ENCODE peak calls at places on chromosomes 12 and 14, in six cellular contexts. One of them, this sample, is unnamed. For H3K4me1, the result is how much of the 10 kb centered on the place peaks cover.

GRCh38 chr12:1830981-1831930 is 10.9 kb downstream of the LRTM2 start:
- DNase-seq in H1: peak
- DNase-seq in tibial nerve: no peak
- DNase-seq in GM23248: peak
- DNase-seq in Panc1: no peak
- DNase-seq in MM.1S: peak
- DNase-seq in this sample: peak

GRCh38 chr12:10540776-10541205 is 35.1 kb downstream of the EIF2S3B start:
- DNase-seq in tibial nerve: no peak
- DNase-seq in Panc1: no peak
- DNase-seq in MM.1S: no peak
- DNase-seq in GM23248: peak
- DNase-seq in H1: no peak
- DNase-seq in this sample: no peak

GRCh38 chr12:98399532-98399931 is 115.9 kb upstream of the TMPO start:
- DNase-seq in GM23248: peak
- DNase-seq in H1: no peak
- DNase-seq in Panc1: no peak
- DNase-seq in tibial nerve: no peak
- DNase-seq in MM.1S: peak
- DNase-seq in this sample: no peak

GRCh38 chr14:104220225-104221070 is 82.1 kb downstream of the KIF26A start:
- DNase-seq in GM23248: no peak
- DNase-seq in MM.1S: no peak
- DNase-seq in tibial nerve: no peak
- DNase-seq in H1: no peak
- DNase-seq in Panc1: no peak
- DNase-seq in this sample: no peak

GRCh38 chr12:89138048-89138852 is 214.1 kb downstream of the DUSP6 start:
- DNase-seq in MM.1S: no peak
- DNase-seq in H1: no peak
- DNase-seq in tibial nerve: no peak
- DNase-seq in Panc1: no peak
- DNase-seq in GM23248: peak
- DNase-seq in this sample: no peak

GRCh38 chr14:87864356-87865230 is 128.4 kb downstream of the GALC start:
- DNase-seq in GM23248: no peak
- DNase-seq in tibial nerve: no peak
- DNase-seq in H1: no peak
- DNase-seq in MM.1S: no peak
- DNase-seq in Panc1: no peak
- DNase-seq in this sample: no peak

GRCh38 chr14:21440857-21441256 is 15.1 kb downstream of the CHD8 start:
- DNase-seq in MM.1S: no peak
- DNase-seq in GM23248: no peak
- DNase-seq in H1: no peak
- DNase-seq in tibial nerve: no peak
- DNase-seq in Panc1: no peak
- DNase-seq in this sample: no peak

GRCh38 chr12:113980537-113981337 is 14.6 kb upstream of the RBM19 start:
- DNase-seq in Panc1: peak
- DNase-seq in GM23248: peak
- DNase-seq in tibial nerve: no peak
- DNase-seq in MM.1S: peak
- DNase-seq in H1: peak
- DNase-seq in this sample: peak

GRCh38 chr14:98965061-98965460 is 306.9 kb downstream of the BCL11B start:
- DNase-seq in MM.1S: no peak
- DNase-seq in Panc1: no peak
- DNase-seq in GM23248: no peak
- DNase-seq in H1: no peak
- DNase-seq in tibial nerve: no peak
- DNase-seq in this sample: no peak

GRCh38 chr12:50567926-50568325 is 63.1 kb downstream of the DIP2B start:
- DNase-seq in H1: no peak
- DNase-seq in tibial nerve: no peak
- DNase-seq in Panc1: no peak
- DNase-seq in GM23248: peak
- DNase-seq in MM.1S: no peak
- DNase-seq in this sample: no peak
- H3K4me1 ChIP-seq in H1: under half
- H3K4me1 ChIP-seq in tibial nerve: under half
- H3K4me1 ChIP-seq in Panc1: under half
- H3K4me1 ChIP-seq in GM23248: under half
- H3K4me1 ChIP-seq in MM.1S: under half
- H3K4me1 ChIP-seq in this sample: under half

GRCh38 chr12:123782997-123783792 is 21.1 kb downstream of the DNAH10 start:
- DNase-seq in MM.1S: no peak
- DNase-seq in H1: no peak
- DNase-seq in Panc1: no peak
- DNase-seq in tibial nerve: no peak
- DNase-seq in GM23248: no peak
- DNase-seq in this sample: no peak

GRCh38 chr12:123779551-123779950 is 17.4 kb downstream of the DNAH10 start:
- DNase-seq in Panc1: no peak
- DNase-seq in tibial nerve: no peak
- DNase-seq in MM.1S: no peak
- DNase-seq in H1: no peak
- DNase-seq in GM23248: no peak
- DNase-seq in this sample: no peak

GRCh38 chr12:123780956-123781355 is 18.9 kb downstream of the DNAH10 start:
- DNase-seq in Panc1: no peak
- DNase-seq in tibial nerve: no peak
- DNase-seq in GM23248: no peak
- DNase-seq in MM.1S: no peak
- DNase-seq in H1: no peak
- DNase-seq in this sample: no peak
- H3K4me1 ChIP-seq in Panc1: under half
- H3K4me1 ChIP-seq in tibial nerve: under half
- H3K4me1 ChIP-seq in GM23248: under half
- H3K4me1 ChIP-seq in MM.1S: under half
- H3K4me1 ChIP-seq in H1: under half
- H3K4me1 ChIP-seq in this sample: under half

DNA sequence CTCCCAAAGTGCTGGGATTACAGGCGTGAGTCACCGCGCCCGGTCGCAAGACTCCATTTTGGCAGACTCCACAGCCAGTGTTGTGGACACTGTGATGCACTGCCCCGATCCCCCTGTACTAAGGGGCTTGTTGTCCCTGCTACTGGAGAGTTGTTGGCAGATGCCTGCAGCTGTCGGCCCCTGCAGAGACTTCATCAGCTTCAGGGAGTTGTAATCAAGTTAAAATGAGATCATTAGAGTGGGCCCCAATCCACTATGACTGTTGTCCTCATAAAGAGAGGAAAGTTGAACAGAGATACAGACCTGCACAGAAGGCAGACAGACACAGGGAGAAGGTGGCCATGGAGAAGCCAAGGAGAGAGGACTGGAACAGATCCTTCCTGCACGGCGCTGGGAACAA is 23.7 kb upstream of the TUBA1A start:
- DNase-seq in tibial nerve: no peak
- DNase-seq in H1: no peak
- DNase-seq in Panc1: no peak
- DNase-seq in GM23248: no peak
- DNase-seq in MM.1S: no peak
- DNase-seq in this sample: no peak
- H3K4me1 ChIP-seq in tibial nerve: under half
- H3K4me1 ChIP-seq in H1: under half
- H3K4me1 ChIP-seq in Panc1: under half
- H3K4me1 ChIP-seq in GM23248: under half
- H3K4me1 ChIP-seq in MM.1S: under half
- H3K4me1 ChIP-seq in this sample: under half

GRCh38 chr14:61555056-61555838 is 140.1 kb upstream of the HIF1A start:
- DNase-seq in MM.1S: no peak
- DNase-seq in Panc1: no peak
- DNase-seq in GM23248: peak
- DNase-seq in tibial nerve: no peak
- DNase-seq in H1: no peak
- DNase-seq in this sample: no peak
- H3K4me1 ChIP-seq in MM.1S: under half
- H3K4me1 ChIP-seq in Panc1: under half
- H3K4me1 ChIP-seq in GM23248: half or more
- H3K4me1 ChIP-seq in tibial nerve: under half
- H3K4me1 ChIP-seq in H1: under half
- H3K4me1 ChIP-seq in this sample: under half

DNA sequence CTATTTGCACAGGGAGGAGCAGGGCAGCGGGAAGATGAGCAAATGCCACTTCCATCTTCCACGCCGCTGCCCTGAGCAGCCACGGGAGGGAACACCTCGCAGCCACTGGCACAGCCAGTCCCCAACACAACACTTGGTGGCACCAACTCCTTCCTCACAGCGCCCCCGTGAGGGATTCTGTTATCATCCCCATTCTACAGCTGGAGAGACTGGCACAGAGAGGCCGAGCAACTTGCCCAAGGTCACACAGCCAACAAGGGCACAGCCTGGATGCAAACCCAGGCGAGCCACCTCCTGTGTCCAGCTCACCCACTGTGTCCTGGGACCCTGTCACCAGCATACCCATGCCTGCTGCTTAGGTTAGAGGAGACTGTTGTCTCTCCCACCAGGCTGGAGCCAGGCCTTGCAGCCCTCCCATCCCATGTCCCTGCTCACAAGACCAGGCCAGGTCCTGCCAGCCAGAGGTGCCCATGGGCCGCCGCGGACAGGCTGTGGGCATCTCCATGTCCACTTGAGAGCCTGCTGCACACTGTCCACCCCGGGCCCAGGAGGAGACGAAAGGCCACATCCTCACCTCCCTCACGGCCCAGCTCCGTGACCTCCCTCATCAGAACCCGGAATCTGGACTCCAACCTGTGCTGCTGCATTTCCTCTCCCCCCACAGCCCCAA is 57.0 kb downstream of the NCOR2 start:
- DNase-seq in GM23248: no peak
- DNase-seq in tibial nerve: no peak
- DNase-seq in Panc1: no peak
- DNase-seq in H1: no peak
- DNase-seq in MM.1S: no peak
- DNase-seq in this sample: no peak
- H3K4me1 ChIP-seq in GM23248: under half
- H3K4me1 ChIP-seq in tibial nerve: half or more
- H3K4me1 ChIP-seq in Panc1: half or more
- H3K4me1 ChIP-seq in H1: under half
- H3K4me1 ChIP-seq in MM.1S: under half
- H3K4me1 ChIP-seq in this sample: under half

This sample was measured in uterus.